ENCODE peak calls at places on chromosomes 13 and 19, in five cellular contexts. U is HFF-Myc, F is suprapubic skin, T is choroid plexus epithelial cell, X is mammary epithelial cell. I is an unnamed sample.

GRCh38 chr19:47608074-47608907 is 643 bp upstream of the BICRA start:
- DNase-seq in U (peak; percentile 60), F (peak; percentile 95), X (peak; percentile 94), T (peak; percentile 96), I (no peak)

GRCh38 chr13:109790951-109791605 is 4.7 kb upstream of the IRS2 start:
- DNase-seq in U (no peak), T (peak; percentile 77), X (peak; percentile 35), F (no peak), I (no peak)

GRCh38 chr19:39352549-39353285 is 10.5 kb downstream of the SAMD4B start:
- DNase-seq in F (no peak), T (no peak), U (no peak), X (no peak), I (no peak)

GRCh38 chr19:16078759-16079707 is 2.7 kb downstream of the TPM4 start:
- DNase-seq in U (peak; percentile 98), X (peak; percentile 94), T (peak; percentile 97), F (peak; percentile 83), I (peak; percentile 42)

GRCh38 chr13:101242720-101243119 is 173.6 kb downstream of the NALCN start:
- DNase-seq in F (no peak), X (no peak), T (peak; percentile 23), U (no peak), I (no peak)

GRCh38 chr13:95533545-95534135 is 18.9 kb upstream of the CLDN10 start:
- DNase-seq in F (no peak), T (no peak), X (no peak), U (no peak), I (no peak)

GRCh38 chr19:48719263-48720171 is at the start of gene MAMSTR:
- DNase-seq in T (no peak), U (no peak), F (peak; percentile 75), X (no peak), I (no peak)

GRCh38 chr13:50914848-50915247 is 5.3 kb downstream of the RNASEH2B start:
- DNase-seq in F (no peak), X (peak; percentile 32), T (peak; percentile 41), U (no peak), I (no peak)

GRCh38 chr13:31670831-31671617 is 68.3 kb upstream of the RXFP2 start:
- DNase-seq in U (peak; percentile 2), T (peak; percentile 2), X (no peak), F (no peak), I (no peak)

GRCh38 chr19:44644391-44645016 is 794 bp downstream of the PVR start:
- DNase-seq in U (no peak), T (peak; percentile 33), X (peak; percentile 63), F (no peak), I (no peak)

GRCh38 chr19:35710784-35711723 is 6.7 kb downstream of the ZBTB32 start:
- DNase-seq in X (no peak), F (no peak), T (no peak), U (no peak), I (no peak)

GRCh38 chr13:24618219-24618955 is 61.8 kb upstream of the ATP12A start:
- DNase-seq in U (no peak), X (no peak), F (no peak), T (no peak), I (no peak)

GRCh38 chr19:46886546-46887239 is 25.9 kb downstream of the ARHGAP35 start:
- DNase-seq in T (no peak), F (no peak), U (no peak), X (no peak), I (no peak)

GRCh38 chr19:55600336-55601028 is 394 bp downstream of the ZNF524 start:
- DNase-seq in T (no peak), U (no peak), F (no peak), X (peak; percentile 16), I (no peak)

GRCh38 chr13:27082325-27082724 is 89.3 kb downstream of the USP12 start:
- DNase-seq in F (no peak), U (no peak), T (peak; percentile 10), X (no peak), I (no peak)

GRCh38 chr19:46515879-46516350 is 20.2 kb upstream of the PNMA8B start:
- DNase-seq in F (no peak), U (peak; percentile 27), X (peak; percentile 47), T (peak; percentile 67), I (no peak)

GRCh38 chr13:93108111-93108581 is 118.5 kb upstream of the GPC6 start:
- DNase-seq in U (no peak), T (peak; percentile 19), X (no peak), F (no peak), I (no peak)

GRCh38 chr13:49296659-49297058 is 48.9 kb downstream of the CDADC1 start:
- DNase-seq in T (no peak), F (no peak), U (no peak), X (no peak), I (no peak)

GRCh38 chr13:28499579-28499978 is 4.7 kb upstream of the FLT1 start:
- DNase-seq in T (no peak), X (no peak), F (no peak), U (no peak), I (no peak)

GRCh38 chr13:79662882-79663281 is 181.9 kb downstream of the NDFIP2 start:
- DNase-seq in F (no peak), T (peak; percentile 9), U (no peak), X (no peak), I (no peak)

GRCh38 chr13:42110410-42111155 is 62.1 kb downstream of the DGKH start:
- DNase-seq in U (peak; percentile 87), X (peak; percentile 73), F (no peak), T (peak; percentile 90), I (peak; percentile 69)

GRCh38 chr13:101264931-101265330 is 151.4 kb downstream of the NALCN start:
- DNase-seq in F (no peak), T (no peak), X (no peak), U (no peak), I (no peak)

GRCh38 chr13:39777527-39778061 is 122.1 kb downstream of the COG6 start:
- DNase-seq in U (peak; percentile 83), X (peak; percentile 92), F (no peak), T (peak; percentile 96), I (peak; percentile 66)

GRCh38 chr19:23823952-23824389 is 65.3 kb upstream of the ZNF681 start:
- DNase-seq in X (peak; percentile 30), T (peak; percentile 11), U (no peak), F (no peak), I (no peak)

GRCh38 chr19:46717716-46718143 is 816 bp upstream of the PRKD2 start:
- DNase-seq in T (no peak), X (no peak), F (no peak), U (no peak), I (no peak)

GRCh38 chr13:19772306-19772705 is 10.4 kb downstream of the PSPC1 start:
- DNase-seq in F (no peak), X (no peak), U (no peak), T (peak; percentile 9), I (no peak)

GRCh38 chr13:113536461-113537110 is 46.1 kb upstream of the DCUN1D2 start:
- DNase-seq in F (no peak), U (no peak), T (no peak), X (no peak), I (no peak)

GRCh38 chr19:1122972-1123363 is 19.2 kb downstream of the GPX4 start:
- DNase-seq in X (peak; percentile 69), U (no peak), F (no peak), T (peak; percentile 86), I (no peak)

GRCh38 chr13:26991508-26992181 is 180.0 kb downstream of the USP12 start:
- DNase-seq in X (no peak), T (no peak), F (peak; percentile 28), U (no peak), I (no peak)

GRCh38 chr19:17266026-17266425 is 1.2 kb upstream of the BABAM1 start:
- DNase-seq in X (no peak), T (no peak), F (no peak), U (no peak), I (no peak)

GRCh38 chr19:17268754-17269153 is 1.5 kb downstream of the BABAM1 start:
- DNase-seq in T (no peak), U (no peak), F (no peak), X (no peak), I (no peak)

GRCh38 chr19:17266589-17266974 is 661 bp upstream of the BABAM1 start:
- DNase-seq in F (no peak), X (no peak), T (no peak), U (no peak), I (no peak)

GRCh38 chr19:17264641-17264979 is at the start of gene USHBP1:
- DNase-seq in X (no peak), F (no peak), U (no peak), T (no peak), I (no peak)

GRCh38 chr19:17266975-17267788 is at the start of gene BABAM1:
- DNase-seq in X (peak; percentile 99), T (peak; percentile 100), F (peak; percentile 98), U (peak; percentile 100), I (peak; percentile 99)
- TF ChIP-seq CTCF in X (no peak), T (no peak), F (no peak), U (no peak), I (no peak)

GRCh38 chr13:98648141-98648540 is 71.2 kb upstream of the STK24 start:
- DNase-seq in F (no peak), X (no peak), U (no peak), T (no peak), I (no peak)

GRCh38 chr13:98648676-98649075 is 71.8 kb upstream of the STK24 start:
- DNase-seq in F (no peak), U (no peak), X (no peak), T (no peak), I (no peak)

GRCh38 chr13:98647121-98647520 is 70.2 kb upstream of the STK24 start:
- DNase-seq in T (no peak), F (no peak), X (no peak), U (no peak), I (no peak)

GRCh38 chr13:98641075-98641474 is 64.2 kb upstream of the STK24 start:
- DNase-seq in X (no peak), T (no peak), F (no peak), U (no peak), I (no peak)

GRCh38 chr13:98643479-98643878 is 66.6 kb upstream of the STK24 start:
- DNase-seq in X (no peak), U (no peak), T (no peak), F (no peak), I (no peak)
- H3K4me3 ChIP-seq in X (no peak overlapping the region), U (no peak overlapping the region), T (no peak overlapping the region), F (no peak overlapping the region), I (no peak overlapping the region)

GRCh38 chr13:78382481-78382880 is 220.9 kb downstream of the POU4F1 start:
- DNase-seq in F (no peak), X (no peak), U (no peak), T (no peak), I (no peak)

GRCh38 chr13:78382946-78383542 is 220.3 kb downstream of the POU4F1 start:
- DNase-seq in T (no peak), F (no peak), X (no peak), U (no peak), I (no peak)

GRCh38 chr13:78383899-78384298 is 219.5 kb downstream of the POU4F1 start:
- DNase-seq in T (no peak), U (no peak), F (no peak), X (no peak), I (no peak)
- TF ChIP-seq CTCF in T (no peak), U (no peak), F (no peak), X (no peak), I (no peak)

DNA sequence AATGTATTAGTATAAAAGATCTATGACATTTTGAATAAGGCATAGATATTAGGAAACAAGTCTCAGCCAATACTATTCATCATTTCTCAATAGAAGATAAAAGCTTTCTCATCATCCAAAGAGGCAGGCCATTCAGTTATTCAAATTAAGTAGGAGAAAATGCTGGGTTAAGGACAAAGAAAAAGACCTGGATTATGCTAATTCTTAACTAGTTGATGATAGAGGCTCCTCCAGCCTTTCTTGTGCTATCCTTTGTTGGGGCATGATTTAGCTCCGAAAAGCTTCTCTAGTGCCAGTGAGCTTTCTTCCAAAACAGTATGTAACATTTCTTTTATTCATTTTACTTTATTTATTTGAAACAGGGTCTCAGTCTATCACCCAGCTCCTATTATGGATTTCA is 223.0 kb downstream of the DCLK1 start:
- DNase-seq in X (no peak), U (no peak), F (no peak), T (no peak), I (no peak)
- H3K4me3 ChIP-seq in X (no peak overlapping the region), U (no peak overlapping the region), F (no peak overlapping the region), T (no peak overlapping the region), I (no peak overlapping the region)